ENCODE peak calls at places on chromosomes 1 and 21, in six cellular contexts. F is HFFc6, B is heart right ventricle, D is SW480, S is NCI-H460, Q is NCI-H510A treated with DMSO at 0.1 percent for 48 hours. Z is an unnamed sample.

GRCh38 chr1:152459596-152460528 is 45.8 kb upstream of the CRNN start:
- DNase-seq in F (peak; percentile 63), D (peak; percentile 77), Q (peak; percentile 12), S (peak; percentile 69), B (peak; percentile 55), Z (peak; percentile 65)

GRCh38 chr1:219575563-219575962 is 37.3 kb downstream of the ZC3H11B start:
- DNase-seq in B (no peak), F (no peak), S (no peak), Q (peak; percentile 35), D (no peak), Z (no peak)

GRCh38 chr1:29029652-29030051 is 94.1 kb downstream of the TMEM200B start:
- DNase-seq in Q (no peak), S (no peak), D (no peak), B (no peak), F (no peak), Z (no peak)

GRCh38 chr1:160219062-160219929 is 14.1 kb downstream of the PEA15 start:
- DNase-seq in B (peak; percentile 69), Q (peak; percentile 8), D (peak; percentile 31), S (peak; percentile 54), F (peak; percentile 76), Z (no peak)

GRCh38 chr1:1112237-1112985 is 3.5 kb downstream of the C1orf159 start:
- DNase-seq in Q (no peak), D (no peak), F (no peak), S (no peak), B (no peak), Z (peak; percentile 78)

GRCh38 chr1:189681252-189681919 is 796.3 kb downstream of the BRINP3 start:
- DNase-seq in S (no peak), B (no peak), Q (no peak), D (no peak), F (no peak), Z (no peak)

GRCh38 chr1:184299076-184299790 is 87.6 kb upstream of the C1orf21 start:
- DNase-seq in F (peak; percentile 92), D (no peak), S (no peak), B (no peak), Q (no peak), Z (peak; percentile 27)

GRCh38 chr1:245091818-245092637 is 62.8 kb upstream of the KIF26B start:
- DNase-seq in S (peak; percentile 76), F (peak; percentile 94), Q (peak; percentile 25), B (peak; percentile 48), D (peak; percentile 77), Z (peak; percentile 98)

GRCh38 chr21:26546698-26547097 is 26.4 kb downstream of the CYYR1 start:
- DNase-seq in D (no peak), B (peak; percentile 54), S (no peak), F (no peak), Q (no peak), Z (no peak)